ENCODE peak calls at places on chromosomes 1 and 21, in six cellular contexts. F is psoas muscle, A is cardiac muscle cell, U is endodermal cell, C is PC-9, S is transverse colon. W is an unnamed sample.

GRCh38 chr1:228876187-228876586 is 140.9 kb downstream of the RHOU start:
- DNase-seq in S (no peak), C (no peak), F (no peak), A (no peak), U (no peak), W (no peak)

GRCh38 chr1:36493524-36493923 is 10.8 kb upstream of the CSF3R start:
- DNase-seq in C (no peak), S (no peak), F (no peak), A (no peak), U (peak), W (no peak)

GRCh38 chr21:25330266-25330665 is 277.0 kb downstream of the MRPL39 start:
- DNase-seq in S (no peak), C (no peak), F (no peak), A (no peak), U (no peak), W (no peak)

GRCh38 chr1:201648911-201649775 is 110.2 kb downstream of the NAV1 start:
- DNase-seq in A (peak), U (peak), C (peak), F (peak), S (peak), W (no peak)

GRCh38 chr1:30612666-30613065 is 110.7 kb downstream of the MATN1 start:
- DNase-seq in F (no peak), C (no peak), U (no peak), A (no peak), S (no peak), W (no peak)

GRCh38 chr1:45573231-45573804 is 10.5 kb upstream of the NASP start:
- DNase-seq in U (peak), S (no peak), C (no peak), F (no peak), A (no peak), W (no peak)

GRCh38 chr1:84387480-84388163 is 10.7 kb upstream of the DNASE2B start:
- DNase-seq in C (no peak), U (no peak), S (no peak), F (no peak), A (no peak), W (no peak)

GRCh38 chr21:37582613-37583012 is 216.0 kb downstream of the DYRK1A start:
- DNase-seq in A (peak), C (no peak), S (no peak), U (peak), F (no peak), W (peak)

GRCh38 chr1:75275107-75275506 is 140.9 kb downstream of the LHX8 start:
- DNase-seq in A (no peak), F (no peak), S (no peak), C (no peak), U (no peak), W (no peak)

GRCh38 chr1:30522031-30523004 is 201.1 kb downstream of the MATN1 start:
- DNase-seq in F (peak), C (no peak), A (peak), U (peak), S (no peak), W (no peak)

GRCh38 chr1:173527151-173527826 is 50.2 kb downstream of the PRDX6 start:
- DNase-seq in S (no peak), A (peak), U (no peak), C (peak), F (peak), W (no peak)

GRCh38 chr1:209160230-209160629 is 423.3 kb upstream of the CAMK1G start:
- DNase-seq in F (no peak), U (no peak), C (no peak), S (no peak), A (no peak), W (no peak)

DNA sequence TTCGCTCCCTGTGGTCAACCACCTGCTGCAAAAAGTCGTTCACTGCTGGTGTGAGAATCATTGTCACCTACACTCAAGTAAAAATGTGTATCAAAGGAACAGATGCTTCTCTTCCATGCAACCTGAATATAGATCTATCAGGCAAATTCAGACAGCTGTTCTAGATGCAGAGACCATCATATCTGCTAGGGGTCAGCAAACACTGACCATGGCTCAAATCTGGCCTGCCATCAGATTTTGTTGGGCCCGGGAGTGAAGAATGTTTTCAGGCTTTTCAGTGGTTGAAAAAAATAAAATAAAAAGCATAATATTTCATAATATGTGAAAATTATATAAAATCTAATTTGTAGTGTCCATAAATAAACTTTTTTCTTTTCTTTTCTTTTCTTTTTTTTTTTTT is 199.6 kb downstream of the RGS7 start:
- DNase-seq in A (no peak), U (no peak), S (no peak), C (no peak), F (no peak), W (no peak)
- TF ChIP-seq CTCF in A (no peak), U (peak), S (no peak), C (no peak), F (no peak), W (no peak)

GRCh38 chr1:150971583-150972416 is 2.8 kb downstream of the CERS2 start:
- DNase-seq in A (peak), U (peak), C (no peak), F (no peak), S (no peak), W (no peak)

GRCh38 chr1:150970818-150971582 is 3.6 kb downstream of the CERS2 start:
- DNase-seq in U (peak), A (peak), C (no peak), S (peak), F (peak), W (no peak)

GRCh38 chr1:150973258-150973825 is 1.3 kb downstream of the CERS2 start:
- DNase-seq in F (no peak), C (no peak), A (no peak), S (peak), U (peak), W (no peak)

GRCh38 chr1:150973826-150974579 is 632 bp downstream of the CERS2 start:
- DNase-seq in F (peak), U (peak), S (peak), C (no peak), A (peak), W (no peak)

DNA sequence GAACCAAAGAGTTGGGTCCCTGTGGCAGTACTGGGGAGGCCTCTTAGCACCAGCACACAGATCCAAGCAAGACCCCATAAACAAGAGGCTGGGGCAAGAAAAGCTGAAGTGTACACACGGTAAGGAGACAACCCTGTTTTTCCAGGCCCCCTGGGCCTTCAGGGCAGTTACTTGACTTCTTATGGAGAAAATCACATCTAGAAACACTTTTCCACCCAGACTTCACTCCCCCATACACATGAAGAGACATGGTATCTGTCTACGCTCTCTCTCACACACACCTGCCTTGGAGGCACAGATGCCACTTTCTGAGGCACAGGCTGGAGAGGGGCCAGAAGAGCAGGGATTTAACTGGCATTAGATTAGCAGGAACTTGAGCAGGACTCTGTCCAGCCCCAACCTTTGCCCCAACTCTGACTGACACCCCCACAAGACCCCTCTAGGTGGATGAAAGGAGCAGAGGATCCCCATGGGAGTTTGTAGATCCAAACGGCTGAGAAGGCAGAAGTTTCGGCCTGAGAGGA is 2.2 kb downstream of the CERS2 start:
- DNase-seq in F (no peak), S (no peak), U (no peak), A (no peak), C (no peak), W (no peak)
- H3K4me3 ChIP-seq in F (peak), S (peak), U (peak), A (peak), C (peak), W (peak)

GRCh38 chr1:226912587-226913176 is 27.4 kb upstream of the COQ8A start:
- DNase-seq in C (no peak), U (peak), F (peak), S (peak), A (peak), W (no peak)
- TF ChIP-seq CTCF in C (no peak), U (peak), F (peak), S (peak), A (peak), W (peak)

GRCh38 chr1:53835491-53835890 is 2.6 kb downstream of the NDC1 start:
- DNase-seq in S (no peak), F (no peak), C (no peak), U (no peak), A (no peak), W (peak)
- H3K4me3 ChIP-seq in S (no peak), F (no peak), C (no peak), U (no peak), A (no peak), W (no peak)

DNA sequence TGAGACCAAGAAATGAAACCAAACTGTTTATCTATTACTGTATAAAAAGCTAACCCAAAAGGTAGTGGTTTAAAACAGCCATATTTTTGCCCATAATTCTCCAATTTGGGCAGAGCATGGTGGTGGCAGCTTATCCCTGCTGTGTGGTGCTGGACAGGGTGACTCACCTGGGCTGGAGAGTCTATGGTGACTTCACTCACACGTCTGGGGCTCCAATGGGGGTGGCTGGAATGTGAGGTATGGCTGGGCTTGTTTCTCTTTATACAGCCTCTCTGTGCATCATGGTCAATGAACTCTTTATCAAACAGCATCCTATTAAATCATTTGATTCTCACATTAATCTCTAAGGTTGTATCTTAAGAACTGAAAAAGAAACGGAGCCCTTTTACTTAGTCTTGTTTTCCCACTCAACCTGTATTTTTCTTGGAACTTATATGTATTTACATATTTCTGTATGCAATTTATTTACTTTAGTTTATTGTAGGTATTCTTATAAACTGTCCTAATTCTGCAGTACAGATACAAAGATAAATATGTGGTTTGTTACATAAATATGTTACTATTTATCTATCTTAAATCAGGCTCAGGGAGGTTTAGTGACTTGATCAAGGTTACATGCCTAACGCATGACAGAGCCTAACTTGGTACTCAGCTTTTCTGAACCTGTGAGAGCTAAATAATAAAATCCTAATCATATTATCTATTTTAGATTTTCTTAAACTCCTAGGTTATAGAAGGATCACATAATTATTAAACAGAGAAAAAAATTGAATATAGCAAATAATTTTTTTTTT is 37.5 kb upstream of the WLS start:
- DNase-seq in A (no peak), F (no peak), S (no peak), U (peak), C (no peak), W (no peak)
- TF ChIP-seq CTCF in A (no peak), F (no peak), S (no peak), U (no peak), C (no peak), W (no peak)

DNA sequence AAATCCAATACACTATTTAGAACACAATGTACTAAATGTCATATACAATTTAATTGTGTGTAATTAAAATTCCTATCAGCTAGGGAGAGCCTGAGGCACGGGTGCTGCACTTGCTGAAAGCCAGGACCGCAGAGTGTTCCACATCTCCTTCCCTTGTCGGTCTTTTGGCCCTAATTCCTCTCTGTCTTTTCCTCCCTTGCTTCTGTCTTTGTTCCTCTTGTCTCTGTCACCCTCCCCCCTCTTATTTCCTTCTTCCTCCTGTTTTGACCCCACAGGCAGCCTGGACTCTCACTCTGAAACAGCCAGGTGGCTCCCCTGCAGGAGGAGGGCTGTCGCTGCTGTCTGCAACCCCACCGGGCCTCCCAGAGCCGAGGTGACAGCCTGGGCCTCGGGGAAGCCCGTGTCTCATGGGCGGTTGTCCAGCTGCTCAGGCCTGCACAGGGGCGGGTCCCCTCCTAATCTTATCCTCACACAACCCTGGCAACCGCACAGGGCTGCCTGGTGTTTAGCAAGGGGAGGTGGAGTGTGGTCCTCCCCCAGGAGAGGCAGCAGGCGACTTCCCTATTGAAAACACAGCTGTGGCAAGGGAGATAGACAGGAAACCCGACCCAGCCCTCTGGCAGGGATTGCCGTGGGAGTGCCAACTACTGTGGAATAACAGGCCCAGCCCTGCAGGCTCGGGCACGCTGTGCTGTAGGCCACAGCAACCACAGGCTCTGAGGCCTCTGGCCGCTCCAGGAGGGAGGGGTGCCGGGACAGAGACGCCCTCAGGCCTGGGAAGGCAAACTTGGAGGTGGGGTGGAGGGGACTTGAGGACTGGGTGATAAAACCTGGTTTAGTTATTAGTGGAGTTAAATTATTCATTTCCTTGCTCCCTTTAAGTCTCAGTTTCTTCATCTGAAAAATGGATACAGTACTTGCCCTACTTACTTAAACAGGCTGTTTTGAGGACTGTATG is 68.8 kb upstream of the WDR26 start:
- DNase-seq in U (peak), F (peak), A (peak), C (peak), S (peak), W (no peak)
- H3K4me3 ChIP-seq in U (no peak), F (peak), A (no peak), C (no peak), S (peak), W (no peak)

DNA sequence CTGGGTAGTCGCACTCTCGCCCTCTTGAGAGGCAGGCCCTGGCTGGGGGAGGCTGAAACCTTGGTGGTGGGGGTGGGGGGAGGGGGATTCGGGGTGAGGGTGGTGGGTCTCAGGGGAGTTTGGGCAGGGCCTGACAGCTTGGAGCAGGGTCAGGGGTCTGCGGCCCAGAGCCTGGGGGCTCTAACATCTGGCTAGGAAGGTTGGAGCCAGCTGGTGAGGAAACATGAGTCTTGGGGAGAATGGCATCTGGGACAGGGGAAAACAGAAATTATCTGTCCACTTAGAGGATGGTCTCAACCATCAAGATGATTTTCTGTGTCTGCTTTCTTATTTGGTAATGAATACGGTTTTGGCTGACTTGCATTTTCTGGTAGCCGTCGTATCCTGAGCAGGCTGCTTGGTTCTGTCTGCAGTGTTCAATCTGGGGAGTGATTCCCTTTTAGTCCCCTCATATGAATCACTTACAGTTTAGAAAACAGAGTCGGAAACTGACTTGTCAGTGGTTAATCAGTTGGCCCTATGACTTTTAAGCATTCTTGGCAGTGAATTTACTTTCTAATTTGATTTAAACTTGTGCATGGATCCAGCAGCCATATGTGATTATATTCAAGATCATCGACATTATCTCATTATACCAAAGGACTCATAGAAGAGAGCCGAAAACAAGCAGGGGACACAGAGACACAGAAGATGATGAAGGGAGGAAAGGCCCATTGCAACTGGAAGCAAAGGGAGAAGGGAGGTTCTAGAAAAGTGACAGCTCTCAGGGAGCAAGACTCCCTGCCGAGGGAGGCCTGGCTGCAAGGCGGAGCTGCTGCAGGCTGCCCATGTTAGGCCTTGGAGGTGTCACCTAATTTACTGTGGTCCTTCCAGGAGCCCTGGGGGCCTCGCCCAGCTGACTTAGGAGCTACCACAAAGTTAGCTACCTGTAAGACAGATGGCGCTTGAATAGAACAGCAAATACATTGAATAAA is 237.6 kb downstream of the SDCCAG8 start:
- DNase-seq in F (no peak), C (no peak), S (no peak), A (no peak), U (no peak), W (no peak)
- TF ChIP-seq CTCF in F (no peak), C (no peak), S (no peak), A (no peak), U (no peak), W (no peak)

DNA sequence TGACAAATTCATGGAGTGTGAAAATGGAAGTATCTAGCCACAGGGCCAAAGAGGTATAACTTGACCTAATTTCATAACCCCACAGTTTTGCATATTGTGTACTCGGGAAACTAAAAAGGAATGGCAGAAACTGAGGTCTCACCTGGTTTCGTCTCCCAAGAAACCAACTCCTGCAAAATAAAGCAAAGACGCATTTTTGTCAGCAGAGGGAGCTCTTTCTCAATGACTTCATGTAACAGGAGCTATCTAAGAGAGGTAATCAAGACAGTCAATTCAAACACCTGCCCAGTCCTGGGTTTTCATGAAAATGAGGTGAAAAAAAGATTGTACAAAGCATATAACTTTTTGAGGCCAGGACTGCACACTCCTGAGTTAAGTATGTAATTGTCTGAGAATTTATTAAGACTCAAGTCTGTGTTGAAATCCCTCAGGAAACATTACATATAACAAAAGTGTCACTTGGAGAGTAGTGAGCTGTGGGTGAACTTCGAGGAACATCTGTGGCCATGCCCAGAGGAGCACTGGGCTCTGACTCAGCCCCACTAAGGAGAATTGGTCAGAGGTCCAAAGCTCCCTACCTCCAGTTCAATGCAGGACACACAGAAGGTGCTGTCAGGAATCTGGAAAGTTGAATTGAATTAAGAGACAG is 17.6 kb downstream of the FCRL4 start:
- DNase-seq in S (peak), U (peak), F (no peak), A (peak), C (peak), W (peak)
- H3K4me3 ChIP-seq in S (no peak), U (no peak), F (no peak), A (no peak), C (no peak), W (no peak)

W was measured in AG04449.